ENCODE peak calls at places on chromosome 1, in five cellular contexts. One of them, this sample, is unnamed.

GRCh38 chr1:230752407-230752806 is 5.2 kb downstream of the CAPN9 start:
- DNase-seq in fibroblast of lung: no peak
- DNase-seq in astrocyte: no peak
- DNase-seq in osteoblast: no peak
- DNase-seq in SK-N-SH: peak; percentile 66
- DNase-seq in this sample: no peak

GRCh38 chr1:227388771-227389170 is 70.5 kb upstream of the CDC42BPA start:
- DNase-seq in fibroblast of lung: no peak
- DNase-seq in astrocyte: no peak
- DNase-seq in osteoblast: no peak
- DNase-seq in SK-N-SH: no peak
- DNase-seq in this sample: peak; percentile 26

GRCh38 chr1:181090653-181091126 is 2.2 kb downstream of the IER5 start:
- DNase-seq in fibroblast of lung: no peak
- DNase-seq in astrocyte: no peak
- DNase-seq in osteoblast: no peak
- DNase-seq in SK-N-SH: no peak
- DNase-seq in this sample: peak; percentile 74

GRCh38 chr1:22903113-22903512 is 69.6 kb downstream of the LACTBL1 start:
- DNase-seq in fibroblast of lung: no peak
- DNase-seq in astrocyte: peak; percentile 41
- DNase-seq in osteoblast: peak; percentile 95
- DNase-seq in SK-N-SH: no peak
- DNase-seq in this sample: peak; percentile 50

GRCh38 chr1:44640178-44640865 is 34.0 kb downstream of the TMEM53 start:
- DNase-seq in fibroblast of lung: no peak
- DNase-seq in astrocyte: no peak
- DNase-seq in osteoblast: peak; percentile 73
- DNase-seq in SK-N-SH: no peak
- DNase-seq in this sample: no peak

GRCh38 chr1:64953241-64953640 is 13.1 kb downstream of the JAK1 start:
- DNase-seq in fibroblast of lung: no peak
- DNase-seq in astrocyte: no peak
- DNase-seq in osteoblast: no peak
- DNase-seq in SK-N-SH: no peak
- DNase-seq in this sample: no peak

GRCh38 chr1:119010201-119010600 is 22.1 kb upstream of the TBX15 start:
- DNase-seq in fibroblast of lung: no peak
- DNase-seq in astrocyte: no peak
- DNase-seq in osteoblast: peak; percentile 88
- DNase-seq in SK-N-SH: no peak
- DNase-seq in this sample: peak; percentile 51

GRCh38 chr1:10064416-10065343 is 31.9 kb downstream of the UBE4B start:
- DNase-seq in fibroblast of lung: no peak
- DNase-seq in astrocyte: no peak
- DNase-seq in osteoblast: no peak
- DNase-seq in SK-N-SH: no peak
- DNase-seq in this sample: peak; percentile 50

GRCh38 chr1:25201006-25201405 is 31.3 kb downstream of the SYF2 start:
- DNase-seq in fibroblast of lung: no peak
- DNase-seq in astrocyte: no peak
- DNase-seq in osteoblast: no peak
- DNase-seq in SK-N-SH: no peak
- DNase-seq in this sample: no peak

GRCh38 chr1:37858931-37859506 is 373 bp downstream of the MTF1 start:
- DNase-seq in fibroblast of lung: peak; percentile 23
- DNase-seq in astrocyte: peak; percentile 9
- DNase-seq in osteoblast: no peak
- DNase-seq in SK-N-SH: no peak
- DNase-seq in this sample: no peak

GRCh38 chr1:162541619-162542141 is 19.8 kb upstream of the UAP1 start:
- DNase-seq in fibroblast of lung: peak; percentile 95
- DNase-seq in astrocyte: peak; percentile 98
- DNase-seq in osteoblast: peak; percentile 82
- DNase-seq in SK-N-SH: no peak
- DNase-seq in this sample: peak; percentile 96

GRCh38 chr1:162535501-162535900 is 26.0 kb upstream of the UAP1 start:
- DNase-seq in fibroblast of lung: no peak
- DNase-seq in astrocyte: peak; percentile 25
- DNase-seq in osteoblast: no peak
- DNase-seq in SK-N-SH: no peak
- DNase-seq in this sample: no peak

GRCh38 chr1:162538815-162539431 is 22.6 kb upstream of the UAP1 start:
- DNase-seq in fibroblast of lung: peak; percentile 83
- DNase-seq in astrocyte: peak; percentile 97
- DNase-seq in osteoblast: peak; percentile 82
- DNase-seq in SK-N-SH: no peak
- DNase-seq in this sample: peak; percentile 93

GRCh38 chr1:162537216-162537615 is 24.3 kb upstream of the UAP1 start:
- DNase-seq in fibroblast of lung: no peak
- DNase-seq in astrocyte: no peak
- DNase-seq in osteoblast: no peak
- DNase-seq in SK-N-SH: no peak
- DNase-seq in this sample: no peak

DNA sequence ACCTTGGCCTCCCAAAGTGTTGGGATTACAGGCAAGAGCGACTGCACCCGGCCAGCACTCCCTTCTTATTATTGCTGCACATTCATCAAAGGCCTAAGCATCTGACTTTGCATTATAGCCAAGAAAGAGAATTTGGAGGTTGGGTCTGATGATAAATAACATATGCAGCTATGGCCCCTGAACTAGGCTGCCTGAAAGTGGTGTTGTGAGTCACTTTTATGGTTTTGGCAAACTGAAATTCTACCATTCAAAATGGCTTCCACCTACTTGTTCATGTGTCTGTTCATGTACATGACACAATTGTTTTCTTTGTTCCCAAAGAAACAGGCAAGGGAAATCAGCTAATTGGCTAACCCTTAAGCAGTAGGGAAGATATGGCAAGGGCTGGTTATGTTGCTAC is 25.0 kb upstream of the UAP1 start:
- DNase-seq in fibroblast of lung: peak; percentile 55
- DNase-seq in astrocyte: peak; percentile 79
- DNase-seq in osteoblast: peak; percentile 82
- DNase-seq in SK-N-SH: no peak
- DNase-seq in this sample: peak; percentile 63
- H2AFZ ChIP-seq in fibroblast of lung: no peak overlapping the region
- H2AFZ ChIP-seq in astrocyte: no peak overlapping the region
- H2AFZ ChIP-seq in osteoblast: no peak overlapping the region
- H2AFZ ChIP-seq in SK-N-SH: no peak overlapping the region
- H2AFZ ChIP-seq in this sample: no peak overlapping the region

DNA sequence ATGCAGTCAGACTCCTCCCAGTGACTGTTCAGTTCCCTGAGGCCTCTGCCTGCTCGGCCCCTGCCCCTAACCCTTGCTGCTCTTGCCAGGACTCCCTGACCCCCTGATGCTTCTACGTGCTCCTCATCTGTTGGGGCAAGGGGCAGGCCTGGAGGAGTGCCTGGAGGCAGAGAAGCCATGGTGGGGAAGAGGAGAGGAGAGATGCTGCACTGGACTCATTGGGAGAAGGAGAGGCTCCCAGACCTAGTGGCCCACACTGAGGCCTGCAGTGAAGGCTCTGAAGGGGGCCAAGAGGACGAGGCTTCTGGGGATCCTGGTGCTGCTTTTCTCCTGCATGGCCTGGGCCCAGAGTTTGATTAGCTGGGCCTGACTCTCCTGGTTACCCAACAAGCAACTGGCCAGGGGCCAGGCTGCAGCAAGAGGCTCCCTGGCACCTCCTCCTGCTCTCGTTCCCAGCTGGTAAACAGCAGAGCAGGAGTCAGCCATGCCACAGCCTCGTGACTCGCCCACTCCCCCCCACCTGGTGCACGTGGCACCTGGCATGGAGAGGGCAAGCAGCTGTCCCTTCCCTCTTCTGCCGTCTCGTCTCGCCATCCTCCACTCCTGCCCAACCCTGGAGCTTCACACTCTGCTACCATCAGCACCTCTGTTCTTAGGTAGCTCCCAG is 849 bp upstream of the RORC start:
- DNase-seq in fibroblast of lung: peak; percentile 52
- DNase-seq in astrocyte: no peak
- DNase-seq in osteoblast: peak; percentile 92
- DNase-seq in SK-N-SH: peak; percentile 57
- DNase-seq in this sample: peak; percentile 69
- H3K27ac ChIP-seq in fibroblast of lung: no peak overlapping the region
- H3K27ac ChIP-seq in astrocyte: no peak overlapping the region
- H3K27ac ChIP-seq in osteoblast: no peak overlapping the region
- H3K27ac ChIP-seq in SK-N-SH: no peak overlapping the region
- H3K27ac ChIP-seq in this sample: no peak overlapping the region

DNA sequence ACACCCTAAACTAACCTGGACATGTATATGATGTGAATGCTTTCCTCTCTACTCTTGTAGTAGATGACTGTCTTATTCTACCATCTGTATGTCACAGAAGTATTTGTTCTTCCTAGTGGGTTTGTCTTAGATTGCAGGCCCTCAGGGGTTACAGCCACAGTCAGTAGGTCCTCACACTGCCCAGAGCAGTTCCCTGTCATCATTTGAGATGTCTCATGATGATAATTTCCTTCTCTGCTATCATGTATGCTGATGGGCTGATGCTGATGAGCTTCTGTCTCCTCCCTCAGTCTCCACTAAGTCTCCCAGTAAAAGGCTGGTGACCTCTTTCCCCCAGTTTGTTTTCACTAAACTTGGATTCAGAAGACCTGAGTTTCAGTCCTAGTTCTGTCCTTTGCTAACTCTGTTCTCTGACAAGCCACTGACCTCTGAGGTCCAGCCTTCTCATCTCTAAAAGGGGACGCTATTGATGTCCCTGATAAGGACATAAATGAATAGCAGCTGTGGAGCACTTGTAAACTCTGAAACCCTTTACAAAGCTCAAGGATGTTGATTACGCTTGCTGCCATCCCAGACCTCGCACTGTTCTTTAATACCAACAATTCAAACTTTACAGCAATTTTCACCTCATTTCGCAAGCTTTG is 3.1 kb upstream of the ETV3 start:
- DNase-seq in fibroblast of lung: no peak
- DNase-seq in astrocyte: no peak
- DNase-seq in osteoblast: no peak
- DNase-seq in SK-N-SH: peak; percentile 33
- DNase-seq in this sample: no peak
- H2AFZ ChIP-seq in fibroblast of lung: no peak overlapping the region
- H2AFZ ChIP-seq in astrocyte: no peak overlapping the region
- H2AFZ ChIP-seq in osteoblast: no peak overlapping the region
- H2AFZ ChIP-seq in SK-N-SH: no peak overlapping the region
- H2AFZ ChIP-seq in this sample: no peak overlapping the region

GRCh38 chr1:242530761-242531160 is 6.3 kb upstream of the PLD5 start:
- DNase-seq in fibroblast of lung: no peak
- DNase-seq in astrocyte: no peak
- DNase-seq in osteoblast: peak; percentile 70
- DNase-seq in SK-N-SH: no peak
- DNase-seq in this sample: peak; percentile 95
- H3K27ac ChIP-seq in fibroblast of lung: no peak overlapping the region
- H3K27ac ChIP-seq in astrocyte: no peak overlapping the region
- H3K27ac ChIP-seq in osteoblast: no peak overlapping the region
- H3K27ac ChIP-seq in SK-N-SH: no peak overlapping the region
- H3K27ac ChIP-seq in this sample: peak overlapping the region; percentile 96

GRCh38 chr1:84573481-84573966 is 716 bp downstream of the CTBS start:
- DNase-seq in fibroblast of lung: no peak
- DNase-seq in astrocyte: no peak
- DNase-seq in osteoblast: peak; percentile 11
- DNase-seq in SK-N-SH: no peak
- DNase-seq in this sample: peak; percentile 13
- H2AFZ ChIP-seq in fibroblast of lung: peak overlapping the region; percentile 86
- H2AFZ ChIP-seq in astrocyte: peak overlapping the region; percentile 73
- H2AFZ ChIP-seq in osteoblast: peak overlapping the region; percentile 75
- H2AFZ ChIP-seq in SK-N-SH: peak overlapping the region; percentile 73
- H2AFZ ChIP-seq in this sample: peak overlapping the region; percentile 93

GRCh38 chr1:7069888-7070287 is 284.6 kb downstream of the CAMTA1 start:
- DNase-seq in fibroblast of lung: no peak
- DNase-seq in astrocyte: peak; percentile 5
- DNase-seq in osteoblast: peak; percentile 89
- DNase-seq in SK-N-SH: peak; percentile 63
- DNase-seq in this sample: no peak

GRCh38 chr1:7063981-7064380 is 278.7 kb downstream of the CAMTA1 start:
- DNase-seq in fibroblast of lung: no peak
- DNase-seq in astrocyte: no peak
- DNase-seq in osteoblast: no peak
- DNase-seq in SK-N-SH: no peak
- DNase-seq in this sample: no peak

GRCh38 chr1:7070389-7071029 is 285.3 kb downstream of the CAMTA1 start:
- DNase-seq in fibroblast of lung: peak; percentile 72
- DNase-seq in astrocyte: peak; percentile 38
- DNase-seq in osteoblast: peak; percentile 96
- DNase-seq in SK-N-SH: peak; percentile 87
- DNase-seq in this sample: peak; percentile 34

GRCh38 chr1:7068552-7068951 is 283.3 kb downstream of the CAMTA1 start:
- DNase-seq in fibroblast of lung: no peak
- DNase-seq in astrocyte: no peak
- DNase-seq in osteoblast: peak; percentile 47
- DNase-seq in SK-N-SH: no peak
- DNase-seq in this sample: no peak
- H3K27ac ChIP-seq in fibroblast of lung: no peak overlapping the region
- H3K27ac ChIP-seq in astrocyte: no peak overlapping the region
- H3K27ac ChIP-seq in osteoblast: no peak overlapping the region
- H3K27ac ChIP-seq in SK-N-SH: no peak overlapping the region
- H3K27ac ChIP-seq in this sample: no peak overlapping the region

This sample was measured in mammary epithelial cell.